ENCODE peak calls at places on chromosome 9, in seven cellular contexts. J is mesenchymal stem cell; L is heart left ventricle; D is psoas muscle; P is CD4-positive, alpha-beta memory T cell; E is spleen; T is CD8-positive, alpha-beta T cell. R is an unnamed sample. For H3K9me3, the result is how much of the 10 kb centered on the place peaks cover.

GRCh38 chr9:113403651-113404050 is 2.6 kb upstream of the ALAD start:
- DNase-seq in L (no peak), P (no peak), T (no peak), E (no peak), J (no peak), D (no peak), R (no peak)

GRCh38 chr9:99015448-99015847 is 71.7 kb downstream of the COL15A1 start:
- DNase-seq in D (no peak), L (no peak), T (no peak), P (no peak), E (no peak), J (no peak), R (no peak)

GRCh38 chr9:113818391-113818790 is 57.7 kb upstream of the ZNF618 start:
- DNase-seq in L (no peak), E (no peak), J (no peak), D (no peak), T (no peak), P (no peak), R (no peak)

GRCh38 chr9:14323969-14324366 is 10.0 kb upstream of the NFIB start:
- DNase-seq in D (no peak), E (no peak), L (no peak), J (no peak), P (no peak), T (no peak), R (no peak)

GRCh38 chr9:34508951-34509350 is 13.8 kb downstream of the ENHO start:
- DNase-seq in T (no peak), E (no peak), D (no peak), P (no peak), L (no peak), J (no peak), R (no peak)

GRCh38 chr9:95004452-95005275 is 278.2 kb downstream of the AOPEP start:
- DNase-seq in E (peak), T (no peak), D (peak), L (peak), J (peak), P (peak), R (peak)

GRCh38 chr9:130110596-130111021 is 56.9 kb downstream of the GPR107 start:
- DNase-seq in T (no peak), P (no peak), D (no peak), L (no peak), J (peak), E (peak), R (no peak)

GRCh38 chr9:136403915-136404800 is 4.2 kb upstream of the SNAPC4 start:
- DNase-seq in P (peak), J (no peak), E (peak), D (no peak), T (no peak), L (no peak), R (no peak)

GRCh38 chr9:88577736-88578485 is 42.9 kb downstream of the NXNL2 start:
- DNase-seq in T (no peak), J (no peak), D (no peak), P (no peak), L (no peak), E (no peak), R (no peak)

GRCh38 chr9:101466863-101467262 is 31.3 kb upstream of the ALDOB start:
- DNase-seq in J (no peak), P (no peak), D (no peak), T (no peak), E (no peak), L (no peak), R (no peak)

GRCh38 chr9:123620258-123620657 is 264.3 kb downstream of the CRB2 start:
- DNase-seq in P (no peak), J (no peak), E (no peak), T (no peak), D (no peak), L (no peak), R (no peak)

GRCh38 chr9:83304686-83305085 is 233.5 kb downstream of the FRMD3 start:
- DNase-seq in J (no peak), E (no peak), T (no peak), P (no peak), L (peak), D (peak), R (no peak)

GRCh38 chr9:84744726-84745125 is 75.2 kb downstream of the NTRK2 start:
- DNase-seq in J (no peak), L (no peak), P (no peak), D (no peak), T (no peak), E (no peak), R (no peak)

GRCh38 chr9:22053178-22053577 is 44.1 kb upstream of the CDKN2B start:
- DNase-seq in J (no peak), L (no peak), T (no peak), E (no peak), D (no peak), P (no peak), R (no peak)

GRCh38 chr9:72205513-72205912 is 56.3 kb downstream of the GDA start:
- DNase-seq in P (no peak), T (no peak), L (no peak), E (no peak), D (no peak), J (no peak), R (no peak)

GRCh38 chr9:123329329-123329955 is 26.6 kb upstream of the CRB2 start:
- DNase-seq in J (no peak), E (no peak), P (no peak), D (no peak), T (no peak), L (no peak), R (no peak)

GRCh38 chr9:109478665-109479380 is 19.3 kb downstream of the PTPN3 start:
- DNase-seq in J (no peak), T (no peak), E (no peak), D (no peak), L (no peak), P (no peak), R (no peak)

GRCh38 chr9:133518706-133519105 is 6.1 kb downstream of the MYMK start:
- DNase-seq in E (no peak), L (peak), P (no peak), J (no peak), D (no peak), T (no peak), R (no peak)

GRCh38 chr9:98958271-98958989 is 14.7 kb downstream of the COL15A1 start:
- DNase-seq in L (no peak), J (peak), E (no peak), T (no peak), P (no peak), D (no peak), R (no peak)

GRCh38 chr9:127308559-127309429 is 44.2 kb downstream of the GARNL3 start:
- DNase-seq in P (no peak), J (peak), D (no peak), L (no peak), E (no peak), T (no peak), R (no peak)

GRCh38 chr9:119101048-119101447 is 268.2 kb downstream of the BRINP1 start:
- DNase-seq in T (no peak), D (no peak), E (no peak), L (no peak), P (no peak), J (no peak), R (no peak)

GRCh38 chr9:136484153-136485048 is 1.6 kb upstream of the SEC16A start:
- DNase-seq in P (no peak), T (no peak), J (no peak), L (no peak), D (no peak), E (peak), R (peak)

GRCh38 chr9:20491612-20492011 is 130.7 kb downstream of the MLLT3 start:
- DNase-seq in J (no peak), D (no peak), T (no peak), P (no peak), E (no peak), L (no peak), R (no peak)

GRCh38 chr9:38164659-38165221 is 95.7 kb upstream of the SHB start:
- DNase-seq in J (no peak), P (no peak), E (no peak), T (no peak), L (no peak), D (no peak), R (no peak)

GRCh38 chr9:85224729-85225128 is 517.0 kb downstream of the AGTPBP1 start:
- DNase-seq in T (no peak), D (no peak), E (no peak), J (peak), P (no peak), L (no peak), R (no peak)

DNA sequence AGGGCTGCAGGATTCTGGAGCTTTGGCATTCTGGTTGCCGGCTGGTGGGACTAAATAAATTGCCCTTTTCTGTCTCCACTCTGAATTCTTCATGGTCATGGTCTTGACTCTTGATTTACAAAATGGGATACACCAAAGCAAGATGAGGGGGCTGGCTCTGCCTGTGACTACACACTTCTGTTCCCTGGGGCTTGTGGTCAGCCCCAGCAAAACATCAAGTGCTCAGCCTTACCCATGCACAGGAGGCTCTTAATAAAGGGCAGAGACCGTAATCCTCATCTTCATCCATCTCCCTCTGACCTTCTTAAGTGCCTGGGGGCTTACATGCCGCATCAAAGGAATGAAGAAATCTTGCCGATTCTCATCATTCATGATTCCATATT is 198.0 kb downstream of the GNA14 start:
- DNase-seq in D (no peak), P (no peak), J (no peak), E (no peak), L (no peak), T (no peak), R (no peak)
- H3K9me3 ChIP-seq in D (under half), P (under half), J (under half), E (under half), L (under half), T (under half), R (under half)

DNA sequence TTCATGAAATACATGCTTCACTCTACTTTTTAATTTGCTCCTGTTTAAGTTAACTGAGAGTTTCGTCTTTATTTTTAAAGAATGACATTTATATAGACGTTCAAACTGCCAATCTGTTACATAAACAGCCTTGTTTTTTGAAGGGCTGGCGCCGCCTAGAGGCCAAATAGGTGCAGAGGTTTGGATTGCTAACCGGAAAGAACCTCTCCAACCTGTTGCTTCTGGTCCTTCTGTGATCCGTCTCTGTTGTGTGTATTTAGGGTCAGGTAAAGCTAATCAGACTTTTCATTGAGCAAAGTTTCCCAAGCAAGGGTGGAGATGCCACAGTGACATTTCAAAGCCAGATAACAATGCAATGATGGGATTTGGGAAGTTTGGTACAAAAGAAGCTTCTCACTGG is 39.5 kb upstream of the GLIS3 start:
- DNase-seq in P (peak), J (peak), T (peak), D (peak), L (peak), E (peak), R (peak)
- H3K9me3 ChIP-seq in P (under half), J (under half), T (under half), D (under half), L (under half), E (under half), R (under half)

GRCh38 chr9:80893190-80893589 is 796.2 kb downstream of the TLE1 start:
- DNase-seq in E (no peak), J (no peak), T (no peak), D (no peak), P (no peak), L (no peak), R (no peak)
- H3K9me3 ChIP-seq in E (under half), J (under half), T (under half), D (under half), P (under half), L (under half), R (under half)

DNA sequence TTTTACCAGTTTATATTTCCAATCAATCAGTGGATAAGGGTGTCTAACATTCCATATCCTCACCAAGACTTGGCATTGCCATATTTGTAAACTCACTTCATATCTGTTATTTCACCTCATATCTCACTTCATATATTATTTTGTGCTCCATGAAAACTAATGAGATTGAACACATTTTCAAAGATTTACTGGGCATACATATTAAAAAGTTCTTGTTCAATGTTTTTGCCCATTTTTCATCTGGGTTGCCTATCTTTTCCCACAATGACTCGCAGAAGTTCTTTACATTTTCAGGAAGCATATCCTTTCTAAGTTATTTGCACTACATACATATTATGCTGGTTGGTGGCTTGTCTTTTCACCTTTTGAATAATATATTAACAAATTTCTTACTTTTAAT is 15.3 kb downstream of the ZNF510 start:
- DNase-seq in T (no peak), L (no peak), E (no peak), J (no peak), P (no peak), D (no peak), R (no peak)
- H3K9me3 ChIP-seq in T (half or more), L (half or more), E (half or more), J (half or more), P (half or more), D (half or more), R (under half)

GRCh38 chr9:112271466-112272098 is 61.8 kb downstream of the PTBP3 start:
- DNase-seq in E (no peak), P (no peak), T (no peak), L (no peak), D (no peak), J (no peak), R (no peak)

GRCh38 chr9:112265391-112265790 is 68.0 kb downstream of the PTBP3 start:
- DNase-seq in E (no peak), P (no peak), J (no peak), D (no peak), L (no peak), T (no peak), R (no peak)

GRCh38 chr9:112273826-112274225 is 59.6 kb downstream of the PTBP3 start:
- DNase-seq in J (no peak), D (no peak), T (no peak), E (no peak), P (no peak), L (no peak), R (no peak)

DNA sequence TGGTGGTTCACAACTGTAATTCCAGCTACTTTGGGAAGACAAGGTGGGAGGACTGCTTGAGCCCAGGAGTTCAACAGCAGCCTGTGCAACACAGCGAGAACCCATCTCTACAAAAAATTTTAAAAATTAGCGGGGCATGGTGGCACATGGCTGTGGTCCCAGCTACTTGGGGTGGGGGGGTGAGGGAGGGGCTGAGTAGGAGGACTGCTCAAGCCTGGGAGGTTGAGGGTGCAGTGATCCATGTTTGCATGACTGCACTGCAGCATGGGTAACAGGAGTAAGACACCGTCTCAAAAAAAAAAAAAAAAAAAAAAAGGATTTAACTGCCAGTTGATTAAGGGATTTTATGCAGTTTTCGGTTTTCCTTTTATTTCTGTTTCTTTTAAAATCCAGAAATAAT is 65.0 kb downstream of the PTBP3 start:
- DNase-seq in L (no peak), P (no peak), T (no peak), D (no peak), E (no peak), J (no peak), R (no peak)
- H3K9me3 ChIP-seq in L (under half), P (under half), T (under half), D (under half), E (under half), J (under half), R (under half)

GRCh38 chr9:138102246-138103051 is 224.9 kb downstream of the CACNA1B start:
- DNase-seq in P (no peak), T (no peak), J (no peak), L (no peak), D (no peak), E (peak), R (no peak)
- H3K9me3 ChIP-seq in P (under half), T (under half), J (under half), L (under half), D (under half), E (under half), R (under half)

GRCh38 chr9:40907657-40908624 is 220.5 kb downstream of the FOXD4L6 start:
- DNase-seq in L (no peak), E (no peak), D (no peak), P (no peak), T (no peak), J (no peak), R (no peak)
- H3K9me3 ChIP-seq in L (half or more), E (half or more), D (half or more), P (half or more), T (half or more), J (half or more), R (half or more)

GRCh38 chr9:10701906-10702305 is 89.1 kb upstream of the PTPRD start:
- DNase-seq in L (no peak), P (no peak), D (no peak), T (no peak), E (no peak), J (no peak), R (no peak)

GRCh38 chr9:10703139-10703538 is 90.3 kb upstream of the PTPRD start:
- DNase-seq in D (no peak), P (no peak), E (no peak), J (no peak), T (no peak), L (no peak), R (no peak)

GRCh38 chr9:10697044-10697443 is 84.2 kb upstream of the PTPRD start:
- DNase-seq in J (no peak), D (no peak), P (no peak), L (no peak), E (no peak), T (no peak), R (no peak)

GRCh38 chr9:10704720-10705119 is 91.9 kb upstream of the PTPRD start:
- DNase-seq in E (no peak), J (peak), T (no peak), L (no peak), P (no peak), D (no peak), R (no peak)

GRCh38 chr9:10700266-10700665 is 87.5 kb upstream of the PTPRD start:
- DNase-seq in L (no peak), P (no peak), J (peak), E (no peak), D (no peak), T (no peak), R (no peak)
- H3K9me3 ChIP-seq in L (under half), P (under half), J (under half), E (under half), D (under half), T (under half), R (under half)

DNA sequence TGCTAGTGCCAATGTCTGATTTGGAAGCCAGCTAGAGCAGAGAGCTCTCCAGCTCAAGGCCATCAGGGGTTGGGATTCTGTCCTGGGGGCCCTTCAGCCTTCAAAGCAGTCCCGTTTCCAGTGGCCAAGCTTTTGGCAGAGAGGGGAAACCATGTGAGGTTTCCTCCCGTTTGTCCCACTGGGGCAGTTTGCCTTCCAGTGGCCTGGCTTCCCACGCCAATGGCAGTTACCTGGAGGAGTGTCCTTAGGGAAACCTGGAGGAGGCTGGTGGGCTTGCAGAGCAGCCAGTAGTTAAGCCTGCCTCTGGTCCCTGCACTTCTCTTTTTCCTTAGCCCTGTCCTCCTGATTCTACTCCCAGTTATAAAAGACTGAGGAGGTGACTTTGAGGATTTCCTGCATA is 37.7 kb downstream of the FGD3 start:
- DNase-seq in J (no peak), D (no peak), E (no peak), T (no peak), L (no peak), P (no peak), R (no peak)
- H3K9me3 ChIP-seq in J (under half), D (under half), E (under half), T (under half), L (under half), P (under half), R (under half)

GRCh38 chr9:86483496-86483895 is 129.3 kb upstream of the TUT7 start:
- DNase-seq in D (no peak), L (no peak), T (no peak), P (no peak), E (no peak), J (no peak), R (no peak)

GRCh38 chr9:86488794-86489193 is 134.6 kb upstream of the TUT7 start:
- DNase-seq in J (no peak), E (no peak), T (no peak), P (no peak), D (no peak), L (no peak), R (no peak)

GRCh38 chr9:86488345-86488744 is 134.1 kb upstream of the TUT7 start:
- DNase-seq in E (no peak), L (no peak), T (no peak), J (no peak), D (no peak), P (no peak), R (no peak)

GRCh38 chr9:86485359-86485758 is 131.1 kb upstream of the TUT7 start:
- DNase-seq in J (no peak), E (no peak), T (no peak), P (no peak), L (no peak), D (no peak), R (no peak)

GRCh38 chr9:86487222-86487841 is 133.1 kb upstream of the TUT7 start:
- DNase-seq in J (peak), T (no peak), D (no peak), E (no peak), L (no peak), P (no peak), R (no peak)
- H3K9me3 ChIP-seq in J (under half), T (under half), D (under half), E (under half), L (under half), P (under half), R (under half)